ENCODE peak calls at places on chromosomes 11 and 22, in seven cellular contexts. F is mammary epithelial cell; O is CD8-positive, alpha-beta memory T cell; X is CD8-positive, alpha-beta T cell; M is CD4-positive, CD25-positive, alpha-beta regulatory T cell; B is cardiac muscle cell; J is hepatocyte. P is an unnamed sample.
A peak's percentile ranks its signal among the peaks of the same experiment; 100 is the strongest.

GRCh38 chr11:69200331-69201047 is 44.8 kb downstream of the SMIM38 start:
- DNase-seq in F (no peak), O (no peak), X (no peak), M (no peak), B (no peak), J (no peak), P (no peak)

GRCh38 chr22:50498322-50498861 is 9.1 kb downstream of the LMF2 start:
- DNase-seq in F (peak; percentile 66), O (peak; percentile 64), X (peak; percentile 60), M (peak; percentile 70), B (peak; percentile 86), J (peak; percentile 83), P (no peak)

GRCh38 chr11:65008016-65008415 is 5.9 kb upstream of the ARL2 start:
- DNase-seq in F (no peak), O (no peak), X (no peak), M (no peak), B (no peak), J (no peak), P (no peak)

GRCh38 chr11:60345489-60345888 is 18.4 kb downstream of the MS4A6E start:
- DNase-seq in F (no peak), O (no peak), X (no peak), M (no peak), B (peak; percentile 57), J (peak; percentile 61), P (no peak)

GRCh38 chr11:117097567-117098268 is 510 bp downstream of the SIK3 start:
- DNase-seq in F (no peak), O (peak; percentile 33), X (peak; percentile 6), M (peak; percentile 31), B (peak; percentile 69), J (peak; percentile 70), P (peak; percentile 83)

GRCh38 chr11:82089426-82089825 is 644.2 kb downstream of the FAM181B start:
- DNase-seq in F (no peak), O (no peak), X (no peak), M (no peak), B (no peak), J (no peak), P (no peak)

GRCh38 chr11:13680501-13681264 is 12.2 kb downstream of the FAR1 start:
- DNase-seq in F (no peak), O (no peak), X (no peak), M (no peak), B (no peak), J (no peak), P (no peak)

GRCh38 chr11:2507212-2507901 is 62.5 kb downstream of the KCNQ1 start:
- DNase-seq in F (no peak), O (no peak), X (no peak), M (no peak), B (no peak), J (no peak), P (peak; percentile 47)

GRCh38 chr11:5580577-5580976 is at the start of gene OR52B6:
- DNase-seq in F (no peak), O (no peak), X (no peak), M (no peak), B (no peak), J (no peak), P (no peak)

GRCh38 chr11:22884268-22884667 is 24.0 kb upstream of the CCDC179 start:
- DNase-seq in F (no peak), O (no peak), X (no peak), M (no peak), B (no peak), J (no peak), P (no peak)
- H3K27ac ChIP-seq in F (no peak overlapping the region), O (no peak overlapping the region), X (no peak overlapping the region), M (no peak overlapping the region), B (no peak overlapping the region), J (no peak overlapping the region), P (peak overlapping the region; percentile 63)

DNA sequence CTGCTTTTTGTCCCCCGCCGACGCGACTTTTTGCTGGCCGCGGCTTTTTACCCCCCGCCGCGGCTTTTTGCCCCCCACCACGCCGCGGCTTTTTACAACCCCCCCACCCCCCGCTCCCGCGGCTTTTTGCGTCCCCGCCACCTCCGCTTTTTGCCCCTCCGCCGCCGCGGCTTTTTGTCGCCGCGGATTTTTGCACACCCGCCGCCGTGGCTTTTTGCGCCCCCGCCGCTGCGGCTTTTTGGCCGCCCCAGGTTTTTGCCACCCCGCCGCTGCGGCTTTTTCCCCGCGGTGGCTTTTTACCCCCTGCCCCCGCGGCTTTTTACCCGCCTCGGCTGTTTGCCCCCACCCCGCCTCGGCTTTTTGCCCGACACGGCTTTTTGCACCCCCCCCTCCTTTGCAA is 205.5 kb downstream of the CCT8L2 start:
- DNase-seq in F (no peak), O (no peak), X (no peak), M (no peak), B (no peak), J (no peak), P (no peak)
- H3K4me3 ChIP-seq in F (no peak overlapping the region), O (no peak overlapping the region), X (no peak overlapping the region), M (no peak overlapping the region), B (no peak overlapping the region), J (no peak overlapping the region), P (no peak overlapping the region)

GRCh38 chr22:20904980-20905355 is 12.2 kb upstream of the CRKL start:
- DNase-seq in F (no peak), O (no peak), X (no peak), M (no peak), B (no peak), J (no peak), P (no peak)
- H3K27ac ChIP-seq in F (peak overlapping the region; percentile 94), O (no peak overlapping the region), X (no peak overlapping the region), M (no peak overlapping the region), B (no peak overlapping the region), J (peak overlapping the region; percentile 5), P (no peak overlapping the region)

GRCh38 chr11:66719111-66719872 is 9.7 kb downstream of the SPTBN2 start:
- DNase-seq in F (no peak), O (no peak), X (no peak), M (no peak), B (no peak), J (no peak), P (no peak)

GRCh38 chr11:66722745-66723651 is 6.0 kb downstream of the SPTBN2 start:
- DNase-seq in F (no peak), O (no peak), X (no peak), M (no peak), B (no peak), J (no peak), P (no peak)

GRCh38 chr11:66721939-66722338 is 7.1 kb downstream of the SPTBN2 start:
- DNase-seq in F (no peak), O (no peak), X (no peak), M (no peak), B (no peak), J (no peak), P (no peak)

GRCh38 chr11:66720223-66720898 is 8.7 kb downstream of the SPTBN2 start:
- DNase-seq in F (peak; percentile 89), O (no peak), X (peak; percentile 4), M (no peak), B (peak; percentile 42), J (peak; percentile 74), P (no peak)

GRCh38 chr11:66720899-66721470 is 8.0 kb downstream of the SPTBN2 start:
- DNase-seq in F (no peak), O (no peak), X (no peak), M (no peak), B (no peak), J (no peak), P (no peak)
- H3K4me3 ChIP-seq in F (no peak overlapping the region), O (no peak overlapping the region), X (no peak overlapping the region), M (no peak overlapping the region), B (no peak overlapping the region), J (no peak overlapping the region), P (no peak overlapping the region)

GRCh38 chr11:115626414-115626813 is 122.2 kb upstream of the CADM1 start:
- DNase-seq in F (peak; percentile 20), O (no peak), X (no peak), M (no peak), B (no peak), J (no peak), P (no peak)
- H3K27ac ChIP-seq in F (no peak overlapping the region), O (no peak overlapping the region), X (no peak overlapping the region), M (no peak overlapping the region), B (no peak overlapping the region), J (no peak overlapping the region), P (no peak overlapping the region)

GRCh38 chr11:66841861-66842260 is 1.4 kb upstream of the RCE1 start:
- DNase-seq in F (no peak), O (no peak), X (no peak), M (no peak), B (no peak), J (no peak), P (peak; percentile 68)
- H3K4me3 ChIP-seq in F (peak overlapping the region; percentile 96), O (peak overlapping the region; percentile 91), X (peak overlapping the region; percentile 68), M (peak overlapping the region; percentile 87), B (peak overlapping the region; percentile 77), J (peak overlapping the region; percentile 97), P (peak overlapping the region; percentile 97)

GRCh38 chr22:28102413-28102812 is 183.4 kb upstream of the PITPNB start:
- DNase-seq in F (no peak), O (no peak), X (no peak), M (no peak), B (no peak), J (no peak), P (no peak)
- H3K27ac ChIP-seq in F (no peak overlapping the region), O (no peak overlapping the region), X (no peak overlapping the region), M (no peak overlapping the region), B (no peak overlapping the region), J (no peak overlapping the region), P (no peak overlapping the region)

DNA sequence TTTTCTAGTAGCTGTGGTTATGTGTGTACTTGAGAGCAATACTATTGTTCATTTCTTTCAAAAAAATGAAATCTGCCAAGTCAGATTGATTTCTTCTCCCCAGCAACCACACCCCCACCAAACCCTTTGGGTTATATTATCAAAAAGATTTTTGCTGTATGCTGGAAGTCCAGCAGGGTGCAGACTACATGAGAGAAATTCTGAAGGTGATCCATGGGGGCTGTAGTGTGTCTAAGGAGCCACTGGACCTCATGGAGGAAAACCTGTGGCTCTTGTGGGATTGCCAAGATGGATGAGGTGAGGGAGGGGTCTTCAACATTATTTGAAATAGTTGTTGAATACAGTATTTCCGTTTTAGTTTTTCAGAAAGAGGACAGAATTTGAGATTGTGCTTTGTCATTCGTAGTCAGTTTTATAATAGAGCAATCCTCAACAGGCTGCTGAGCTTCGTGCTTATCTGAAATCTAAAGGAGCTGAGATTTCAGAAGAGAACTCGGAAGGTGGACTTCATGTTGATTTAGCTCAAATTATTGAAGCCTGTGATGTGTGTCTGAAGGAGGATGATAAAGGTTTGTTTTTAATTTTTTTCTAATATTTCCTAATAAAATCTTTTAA is 3.1 kb downstream of the EIF3M start:
- DNase-seq in F (peak; percentile 19), O (no peak), X (no peak), M (no peak), B (peak; percentile 12), J (no peak), P (no peak)
- H3K4me3 ChIP-seq in F (no peak overlapping the region), O (no peak overlapping the region), X (no peak overlapping the region), M (peak overlapping the region; percentile 43), B (no peak overlapping the region), J (no peak overlapping the region), P (no peak overlapping the region)

GRCh38 chr11:19892876-19893275 is 180.2 kb downstream of the NAV2 start:
- DNase-seq in F (no peak), O (no peak), X (no peak), M (no peak), B (no peak), J (no peak), P (no peak)
- H3K27ac ChIP-seq in F (no peak overlapping the region), O (no peak overlapping the region), X (no peak overlapping the region), M (no peak overlapping the region), B (no peak overlapping the region), J (no peak overlapping the region), P (peak overlapping the region; percentile 70)